ENCODE peak calls at places on chromosomes 5 and 9, in five cellular contexts. G, V, D, W and S are unnamed samples.
A peak's percentile ranks its signal among the peaks of the same experiment; 100 is the strongest.

GRCh38 chr9:23426144-23426543 is 399.9 kb downstream of the ELAVL2 start:
- DNase-seq in D (no peak), G (no peak), V (no peak), W (no peak), S (no peak)

GRCh38 chr5:127003798-127004495 is 26.4 kb downstream of the MARCHF3 start:
- DNase-seq in G (no peak), D (no peak), W (no peak), V (no peak), S (no peak)

GRCh38 chr5:159638954-159639559 is 277.2 kb upstream of the ADRA1B start:
- DNase-seq in G (no peak), D (no peak), W (no peak), V (no peak), S (no peak)

GRCh38 chr5:128271859-128272446 is 188.4 kb downstream of the SLC12A2 start:
- DNase-seq in V (no peak), D (no peak), G (no peak), W (no peak), S (no peak)

GRCh38 chr9:1554123-1555045 is 460.8 kb upstream of the SMARCA2 start:
- DNase-seq in W (no peak), V (no peak), G (no peak), D (no peak), S (no peak)

GRCh38 chr9:2597483-2597882 is 24.1 kb upstream of the VLDLR start:
- DNase-seq in D (no peak), G (no peak), W (no peak), V (no peak), S (no peak)

GRCh38 chr5:77356740-77357139 is 135.4 kb downstream of the WDR41 start:
- DNase-seq in D (no peak), W (no peak), G (no peak), V (no peak), S (no peak)

GRCh38 chr5:132052520-132052919 is 7.9 kb upstream of the IL3 start:
- DNase-seq in V (no peak), G (peak; percentile 17), D (no peak), W (no peak), S (no peak)

GRCh38 chr5:103259705-103260355 is 1.3 kb downstream of the MACIR start:
- DNase-seq in D (peak; percentile 12), G (no peak), V (no peak), W (peak; percentile 58), S (no peak)

GRCh38 chr9:114287001-114287762 is 35.7 kb upstream of the ORM1 start:
- DNase-seq in V (no peak), G (no peak), W (peak; percentile 37), D (no peak), S (no peak)

GRCh38 chr5:180670586-180671359 is 21.4 kb upstream of the FLT4 start:
- DNase-seq in D (no peak), G (peak; percentile 61), W (peak; percentile 92), V (peak; percentile 41), S (peak; percentile 31)

GRCh38 chr9:489198-490197 is 274.8 kb downstream of the DOCK8 start:
- DNase-seq in G (no peak), D (no peak), W (no peak), V (no peak), S (no peak)

GRCh38 chr9:79570449-79571308 is 1.1 kb upstream of the TLE4 start:
- DNase-seq in W (peak; percentile 53), D (peak; percentile 82), G (peak; percentile 39), V (peak; percentile 45), S (peak; percentile 33)

GRCh38 chr5:151905639-151906038 is 19.0 kb downstream of the GLRA1 start:
- DNase-seq in G (no peak), W (no peak), V (no peak), D (no peak), S (no peak)

GRCh38 chr9:34508463-34508862 is 14.3 kb downstream of the ENHO start:
- DNase-seq in V (no peak), D (no peak), W (no peak), G (no peak), S (no peak)

GRCh38 chr5:96957125-96958041 is 21.5 kb downstream of the LNPEP start:
- DNase-seq in V (no peak), G (no peak), D (no peak), W (no peak), S (no peak)

GRCh38 chr9:103471241-103471640 is 476.1 kb downstream of the CYLC2 start:
- DNase-seq in W (no peak), G (no peak), V (no peak), D (no peak), S (no peak)

GRCh38 chr9:124352616-124353015 is 62.6 kb downstream of the PSMB7 start:
- DNase-seq in G (no peak), W (peak; percentile 46), V (no peak), D (no peak), S (no peak)

GRCh38 chr9:5178126-5178805 is 7.2 kb downstream of the INSL6 start:
- DNase-seq in D (no peak), W (no peak), G (no peak), V (peak; percentile 16), S (no peak)

GRCh38 chr5:170882345-170882744 is 20.5 kb downstream of the RANBP17 start:
- DNase-seq in G (no peak), V (no peak), D (no peak), W (no peak), S (no peak)

GRCh38 chr5:159581502-159582249 is 251.4 kb upstream of the IL12B start:
- DNase-seq in G (no peak), W (peak; percentile 16), V (no peak), D (peak; percentile 50), S (peak; percentile 40)

GRCh38 chr5:60312098-60312497 is 387.9 kb downstream of the DEPDC1B start:
- DNase-seq in G (no peak), D (no peak), W (no peak), V (no peak), S (no peak)

GRCh38 chr5:138287252-138287651 is 12.8 kb upstream of the GFRA3 start:
- DNase-seq in D (no peak), V (no peak), G (no peak), W (no peak), S (no peak)

GRCh38 chr5:82922086-82922734 is 155.0 kb downstream of the TMEM167A start:
- DNase-seq in W (peak; percentile 79), V (no peak), G (no peak), D (no peak), S (no peak)

GRCh38 chr5:38783011-38783551 is 62.7 kb upstream of the OSMR start:
- DNase-seq in D (peak; percentile 42), G (no peak), W (no peak), V (no peak), S (no peak)

GRCh38 chr9:90167920-90168319 is 474.7 kb downstream of the DIRAS2 start:
- DNase-seq in V (no peak), D (no peak), W (no peak), G (no peak), S (no peak)

GRCh38 chr5:68339921-68340321 is 124.4 kb downstream of the PIK3R1 start:
- DNase-seq in G (no peak), V (no peak), W (no peak), D (no peak), S (no peak)

GRCh38 chr5:69271376-69271775 is 36.7 kb downstream of the CDK7 start:
- DNase-seq in W (no peak), V (no peak), D (no peak), G (no peak), S (no peak)

GRCh38 chr5:14364096-14364495 is 217.5 kb upstream of the OTULINL start:
- DNase-seq in V (no peak), W (no peak), D (no peak), G (no peak), S (no peak)